ENCODE peak calls at places on chromosomes 2 and 18, in eight cellular contexts. T is NCI-H1105; P is frontal cortex; V is CD8-positive, alpha-beta T cell; Q is fibroblast of mammary gland; M is NCI-H1092 treated with DMSO at 0.1 percent for 48 hours; G is myocyte; E is GM13976. L is an unnamed sample.

GRCh38 chr2:24077879-24078278 is 1.8 kb upstream of the SF3B6 start:
- DNase-seq in T (no peak), P (no peak), V (no peak), Q (no peak), M (no peak), G (no peak), E (no peak), L (no peak)

GRCh38 chr2:44169155-44169898 is 652 bp downstream of the PPM1B start:
- DNase-seq in T (no peak), P (peak; percentile 34), V (peak; percentile 20), Q (peak; percentile 54), M (peak; percentile 13), G (peak; percentile 50), E (peak; percentile 54), L (no peak)

GRCh38 chr2:70553584-70554337 is at the start of gene TGFA:
- DNase-seq in T (peak; percentile 59), P (peak; percentile 76), V (peak; percentile 51), Q (peak; percentile 7), M (peak; percentile 51), G (peak; percentile 37), E (peak; percentile 83), L (peak; percentile 26)

GRCh38 chr2:234500394-234501006 is 3.6 kb upstream of the ARL4C start:
- DNase-seq in T (peak; percentile 40), P (no peak), V (peak; percentile 62), Q (peak; percentile 64), M (peak; percentile 45), G (peak; percentile 71), E (peak; percentile 62), L (no peak)

GRCh38 chr18:77167276-77167675 is 34.7 kb upstream of the MBP start:
- DNase-seq in T (no peak), P (no peak), V (no peak), Q (peak; percentile 91), M (no peak), G (no peak), E (no peak), L (no peak)

GRCh38 chr2:556494-556893 is 120.7 kb downstream of the TMEM18 start:
- DNase-seq in T (no peak), P (no peak), V (no peak), Q (no peak), M (peak; percentile 36), G (no peak), E (peak; percentile 2), L (no peak)

GRCh38 chr2:60515751-60516226 is 37.7 kb downstream of the BCL11A start:
- DNase-seq in T (no peak), P (no peak), V (no peak), Q (peak; percentile 46), M (no peak), G (no peak), E (peak; percentile 71), L (peak; percentile 32)

GRCh38 chr2:158125756-158126498 is 24.3 kb downstream of the UPP2 start:
- DNase-seq in T (no peak), P (no peak), V (no peak), Q (no peak), M (no peak), G (no peak), E (no peak), L (no peak)

GRCh38 chr2:42141687-42142475 is 27.3 kb upstream of the EML4 start:
- DNase-seq in T (peak; percentile 27), P (no peak), V (no peak), Q (peak; percentile 91), M (peak; percentile 22), G (peak; percentile 76), E (no peak), L (no peak)

GRCh38 chr2:222318026-222318711 is 19.4 kb upstream of the PAX3 start:
- DNase-seq in T (peak; percentile 86), P (peak; percentile 46), V (no peak), Q (peak; percentile 57), M (peak; percentile 81), G (peak; percentile 84), E (peak; percentile 80), L (no peak)

GRCh38 chr18:61765097-61765496 is 127.7 kb downstream of the RNF152 start:
- DNase-seq in T (no peak), P (no peak), V (no peak), Q (peak; percentile 47), M (no peak), G (no peak), E (no peak), L (no peak)

GRCh38 chr2:221518201-221518936 is 53.7 kb downstream of the EPHA4 start:
- DNase-seq in T (no peak), P (no peak), V (peak; percentile 7), Q (no peak), M (no peak), G (peak; percentile 42), E (no peak), L (no peak)

GRCh38 chr2:175030380-175031271 is 25.4 kb upstream of the CHN1 start:
- DNase-seq in T (peak; percentile 10), P (no peak), V (no peak), Q (peak; percentile 50), M (peak; percentile 25), G (peak; percentile 79), E (no peak), L (no peak)

L was measured in GM18507.